ENCODE peak calls at places on chromosomes 12 and 14, in five cellular contexts. X, R, I, J and S are unnamed samples.

GRCh38 chr14:33475623-33476022 is 475.3 kb downstream of the EGLN3 start:
- DNase-seq in X (peak), R (peak), I (no peak), J (no peak), S (no peak)

GRCh38 chr12:49567611-49568441 is at the start of gene MCRS1:
- DNase-seq in X (peak), R (peak), I (peak), J (peak), S (peak)

GRCh38 chr12:69906411-69907216 is 81.6 kb downstream of the MYRFL start:
- DNase-seq in X (no peak), R (no peak), I (no peak), J (no peak), S (no peak)

GRCh38 chr14:56339855-56340701 is 221.9 kb downstream of the PELI2 start:
- DNase-seq in X (peak), R (peak), I (peak), J (peak), S (peak)

GRCh38 chr12:3797649-3798048 is 44.7 kb upstream of the CRACR2A start:
- DNase-seq in X (no peak), R (no peak), I (no peak), J (no peak), S (no peak)

GRCh38 chr12:47124451-47124850 is 44.7 kb upstream of the AMIGO2 start:
- DNase-seq in X (no peak), R (no peak), I (no peak), J (no peak), S (no peak)

GRCh38 chr12:56988207-56988739 is 18.1 kb downstream of the ZBTB39 start:
- DNase-seq in X (no peak), R (no peak), I (peak), J (no peak), S (no peak)

GRCh38 chr14:104238424-104239184 is 100.2 kb downstream of the KIF26A start:
- DNase-seq in X (no peak), R (no peak), I (no peak), J (no peak), S (no peak)

GRCh38 chr12:105943525-105943924 is 195.2 kb downstream of the NUAK1 start:
- DNase-seq in X (no peak), R (no peak), I (no peak), J (no peak), S (no peak)

GRCh38 chr12:1881936-1882335 is 36.5 kb downstream of the CACNA2D4 start:
- DNase-seq in X (no peak), R (no peak), I (peak), J (no peak), S (no peak)

GRCh38 chr14:93759781-93760307 is 28.4 kb downstream of the PRIMA1 start:
- DNase-seq in X (no peak), R (no peak), I (peak), J (no peak), S (peak)

GRCh38 chr12:40099423-40099853 is 6.4 kb downstream of the SLC2A13 start:
- DNase-seq in X (no peak), R (no peak), I (no peak), J (no peak), S (no peak)

GRCh38 chr12:25308761-25309160 is 58.0 kb upstream of the KRAS start:
- DNase-seq in X (no peak), R (no peak), I (no peak), J (no peak), S (no peak)

GRCh38 chr12:6821674-6822433 is at the start of gene GPR162:
- DNase-seq in X (no peak), R (peak), I (peak), J (no peak), S (peak)

GRCh38 chr14:103296007-103296406 is 38.0 kb upstream of the EIF5 start:
- DNase-seq in X (no peak), R (no peak), I (no peak), J (no peak), S (no peak)

GRCh38 chr14:92323031-92323915 is at the start of gene SLC24A4:
- DNase-seq in X (no peak), R (no peak), I (no peak), J (no peak), S (no peak)

GRCh38 chr12:7078163-7078562 is 14.1 kb downstream of the C1R start:
- DNase-seq in X (no peak), R (no peak), I (no peak), J (no peak), S (no peak)

GRCh38 chr12:52020539-52021336 is 14.0 kb downstream of the TAMALIN start:
- DNase-seq in X (no peak), R (peak), I (peak), J (peak), S (no peak)

GRCh38 chr14:75452324-75452723 is 24.5 kb downstream of the JDP2 start:
- DNase-seq in X (no peak), R (no peak), I (peak), J (no peak), S (peak)

GRCh38 chr12:40616383-40616900 is 75.8 kb upstream of the CNTN1 start:
- DNase-seq in X (no peak), R (no peak), I (no peak), J (no peak), S (no peak)

GRCh38 chr12:106841471-106842302 is 67.2 kb downstream of the RIC8B start:
- DNase-seq in X (peak), R (no peak), I (no peak), J (no peak), S (no peak)

GRCh38 chr12:29943683-29944082 is 159.9 kb upstream of the TMTC1 start:
- DNase-seq in X (peak), R (no peak), I (no peak), J (no peak), S (no peak)

GRCh38 chr14:56211124-56211523 is 92.9 kb downstream of the PELI2 start:
- DNase-seq in X (no peak), R (no peak), I (no peak), J (no peak), S (no peak)

GRCh38 chr14:75096959-75097358 is 27.5 kb downstream of the ZC2HC1C start:
- DNase-seq in X (no peak), R (no peak), I (no peak), J (no peak), S (no peak)

GRCh38 chr12:108911915-108912314 is 32.0 kb downstream of the DAO start:
- DNase-seq in X (no peak), R (no peak), I (no peak), J (no peak), S (no peak)

GRCh38 chr12:94140556-94140955 is 7.8 kb upstream of the PLXNC1 start:
- DNase-seq in X (no peak), R (no peak), I (no peak), J (peak), S (no peak)

GRCh38 chr12:56188786-56189335 is 422 bp downstream of the SMARCC2 start:
- DNase-seq in X (no peak), R (no peak), I (no peak), J (no peak), S (no peak)

GRCh38 chr12:108850854-108851573 is 6.4 kb downstream of the SSH1 start:
- DNase-seq in X (no peak), R (no peak), I (peak), J (no peak), S (peak)

GRCh38 chr12:116194935-116195431 is 82.5 kb downstream of the MED13L start:
- DNase-seq in X (no peak), R (no peak), I (no peak), J (no peak), S (no peak)

GRCh38 chr14:93538411-93538810 is 107.7 kb downstream of the UNC79 start:
- DNase-seq in X (no peak), R (no peak), I (no peak), J (no peak), S (no peak)

GRCh38 chr14:99277534-99277933 is 5.5 kb upstream of the BCL11B start:
- DNase-seq in X (no peak), R (no peak), I (no peak), J (no peak), S (no peak)

GRCh38 chr14:94925416-94925815 is 155.5 kb upstream of the GSC start:
- DNase-seq in X (no peak), R (no peak), I (no peak), J (no peak), S (no peak)